ENCODE peak calls at places on chromosomes 6 and 20, in eight cellular contexts. One of them, this sample, is unnamed.

GRCh38 chr6:137631323-137631722 is 137.1 kb upstream of the OLIG3 start:
- DNase-seq in Peyer's patch: no peak
- DNase-seq in CD8-positive, alpha-beta T cell: no peak
- DNase-seq in heart left ventricle: no peak
- DNase-seq in adrenal gland: no peak
- DNase-seq in PC-9: no peak
- DNase-seq in endothelial cell: no peak
- DNase-seq in psoas muscle: no peak
- DNase-seq in this sample: no peak

GRCh38 chr6:26104457-26105108 is 17.4 kb downstream of the HFE start:
- DNase-seq in Peyer's patch: no peak
- DNase-seq in CD8-positive, alpha-beta T cell: no peak
- DNase-seq in heart left ventricle: no peak
- DNase-seq in adrenal gland: no peak
- DNase-seq in PC-9: no peak
- DNase-seq in endothelial cell: no peak
- DNase-seq in psoas muscle: no peak
- DNase-seq in this sample: no peak

GRCh38 chr20:53859684-53860083 is 210.7 kb downstream of the BCAS1 start:
- DNase-seq in Peyer's patch: no peak
- DNase-seq in CD8-positive, alpha-beta T cell: no peak
- DNase-seq in heart left ventricle: peak
- DNase-seq in adrenal gland: peak
- DNase-seq in PC-9: no peak
- DNase-seq in endothelial cell: no peak
- DNase-seq in psoas muscle: peak
- DNase-seq in this sample: no peak

GRCh38 chr20:32965581-32966373 is 38.5 kb downstream of the SUN5 start:
- DNase-seq in Peyer's patch: no peak
- DNase-seq in CD8-positive, alpha-beta T cell: no peak
- DNase-seq in heart left ventricle: no peak
- DNase-seq in adrenal gland: no peak
- DNase-seq in PC-9: no peak
- DNase-seq in endothelial cell: no peak
- DNase-seq in psoas muscle: no peak
- DNase-seq in this sample: peak

GRCh38 chr6:90103056-90103793 is 193.4 kb downstream of the BACH2 start:
- DNase-seq in Peyer's patch: peak
- DNase-seq in CD8-positive, alpha-beta T cell: no peak
- DNase-seq in heart left ventricle: no peak
- DNase-seq in adrenal gland: no peak
- DNase-seq in PC-9: no peak
- DNase-seq in endothelial cell: no peak
- DNase-seq in psoas muscle: no peak
- DNase-seq in this sample: no peak

GRCh38 chr20:39876974-39877615 is 811.9 kb downstream of the MAFB start:
- DNase-seq in Peyer's patch: no peak
- DNase-seq in CD8-positive, alpha-beta T cell: no peak
- DNase-seq in heart left ventricle: no peak
- DNase-seq in adrenal gland: no peak
- DNase-seq in PC-9: no peak
- DNase-seq in endothelial cell: no peak
- DNase-seq in psoas muscle: no peak
- DNase-seq in this sample: no peak

GRCh38 chr6:165758441-165758840 is 95.4 kb upstream of the PDE10A start:
- DNase-seq in Peyer's patch: no peak
- DNase-seq in CD8-positive, alpha-beta T cell: no peak
- DNase-seq in heart left ventricle: no peak
- DNase-seq in adrenal gland: no peak
- DNase-seq in PC-9: no peak
- DNase-seq in endothelial cell: no peak
- DNase-seq in psoas muscle: no peak
- DNase-seq in this sample: no peak

GRCh38 chr6:155224031-155224451 is 39.8 kb upstream of the CLDN20 start:
- DNase-seq in Peyer's patch: no peak
- DNase-seq in CD8-positive, alpha-beta T cell: peak
- DNase-seq in heart left ventricle: no peak
- DNase-seq in adrenal gland: no peak
- DNase-seq in PC-9: peak
- DNase-seq in endothelial cell: no peak
- DNase-seq in psoas muscle: no peak
- DNase-seq in this sample: no peak

GRCh38 chr6:30013296-30013922 is 47.7 kb upstream of the POLR1H start:
- DNase-seq in Peyer's patch: no peak
- DNase-seq in CD8-positive, alpha-beta T cell: peak
- DNase-seq in heart left ventricle: peak
- DNase-seq in adrenal gland: no peak
- DNase-seq in PC-9: no peak
- DNase-seq in endothelial cell: no peak
- DNase-seq in psoas muscle: no peak
- DNase-seq in this sample: peak

GRCh38 chr6:169455470-169455869 is 201.8 kb upstream of the THBS2 start:
- DNase-seq in Peyer's patch: no peak
- DNase-seq in CD8-positive, alpha-beta T cell: no peak
- DNase-seq in heart left ventricle: no peak
- DNase-seq in adrenal gland: no peak
- DNase-seq in PC-9: no peak
- DNase-seq in endothelial cell: no peak
- DNase-seq in psoas muscle: no peak
- DNase-seq in this sample: no peak

GRCh38 chr6:40965046-40965445 is 74.0 kb downstream of the UNC5CL start:
- DNase-seq in Peyer's patch: no peak
- DNase-seq in CD8-positive, alpha-beta T cell: no peak
- DNase-seq in heart left ventricle: no peak
- DNase-seq in adrenal gland: no peak
- DNase-seq in PC-9: no peak
- DNase-seq in endothelial cell: no peak
- DNase-seq in psoas muscle: no peak
- DNase-seq in this sample: no peak

GRCh38 chr20:38602185-38602581 is 574 bp downstream of the ARHGAP40 start:
- DNase-seq in Peyer's patch: no peak
- DNase-seq in CD8-positive, alpha-beta T cell: no peak
- DNase-seq in heart left ventricle: no peak
- DNase-seq in adrenal gland: no peak
- DNase-seq in PC-9: no peak
- DNase-seq in endothelial cell: no peak
- DNase-seq in psoas muscle: no peak
- DNase-seq in this sample: no peak

GRCh38 chr20:58238490-58238889 is 10.0 kb upstream of the ANKRD60 start:
- DNase-seq in Peyer's patch: no peak
- DNase-seq in CD8-positive, alpha-beta T cell: no peak
- DNase-seq in heart left ventricle: no peak
- DNase-seq in adrenal gland: no peak
- DNase-seq in PC-9: no peak
- DNase-seq in endothelial cell: no peak
- DNase-seq in psoas muscle: no peak
- DNase-seq in this sample: no peak

GRCh38 chr6:143125896-143126573 is 65.3 kb downstream of the AIG1 start:
- DNase-seq in Peyer's patch: no peak
- DNase-seq in CD8-positive, alpha-beta T cell: no peak
- DNase-seq in heart left ventricle: no peak
- DNase-seq in adrenal gland: no peak
- DNase-seq in PC-9: no peak
- DNase-seq in endothelial cell: no peak
- DNase-seq in psoas muscle: no peak
- DNase-seq in this sample: no peak

GRCh38 chr20:62047666-62048345 is 17.9 kb downstream of the TAF4 start:
- DNase-seq in Peyer's patch: no peak
- DNase-seq in CD8-positive, alpha-beta T cell: no peak
- DNase-seq in heart left ventricle: peak
- DNase-seq in adrenal gland: no peak
- DNase-seq in PC-9: no peak
- DNase-seq in endothelial cell: no peak
- DNase-seq in psoas muscle: no peak
- DNase-seq in this sample: no peak

GRCh38 chr6:33205172-33206026 is 944 bp downstream of the HSD17B8 start:
- DNase-seq in Peyer's patch: no peak
- DNase-seq in CD8-positive, alpha-beta T cell: no peak
- DNase-seq in heart left ventricle: no peak
- DNase-seq in adrenal gland: no peak
- DNase-seq in PC-9: peak
- DNase-seq in endothelial cell: no peak
- DNase-seq in psoas muscle: no peak
- DNase-seq in this sample: no peak
- TF ChIP-seq CTCF in Peyer's patch: no peak
- TF ChIP-seq CTCF in CD8-positive, alpha-beta T cell: no peak
- TF ChIP-seq CTCF in heart left ventricle: no peak
- TF ChIP-seq CTCF in adrenal gland: no peak
- TF ChIP-seq CTCF in PC-9: no peak
- TF ChIP-seq CTCF in endothelial cell: no peak
- TF ChIP-seq CTCF in psoas muscle: no peak
- TF ChIP-seq CTCF in this sample: no peak

GRCh38 chr20:1924910-1925861 is 30.0 kb downstream of the SIRPA start:
- DNase-seq in Peyer's patch: no peak
- DNase-seq in CD8-positive, alpha-beta T cell: no peak
- DNase-seq in heart left ventricle: peak
- DNase-seq in adrenal gland: no peak
- DNase-seq in PC-9: no peak
- DNase-seq in endothelial cell: no peak
- DNase-seq in psoas muscle: no peak
- DNase-seq in this sample: no peak
- TF ChIP-seq CTCF in Peyer's patch: no peak
- TF ChIP-seq CTCF in CD8-positive, alpha-beta T cell: no peak
- TF ChIP-seq CTCF in heart left ventricle: no peak
- TF ChIP-seq CTCF in adrenal gland: no peak
- TF ChIP-seq CTCF in PC-9: no peak
- TF ChIP-seq CTCF in endothelial cell: no peak
- TF ChIP-seq CTCF in psoas muscle: no peak
- TF ChIP-seq CTCF in this sample: no peak

GRCh38 chr20:46622125-46622524 is 29.1 kb downstream of the SLC13A3 start:
- DNase-seq in Peyer's patch: no peak
- DNase-seq in CD8-positive, alpha-beta T cell: no peak
- DNase-seq in heart left ventricle: no peak
- DNase-seq in adrenal gland: no peak
- DNase-seq in PC-9: no peak
- DNase-seq in endothelial cell: no peak
- DNase-seq in psoas muscle: no peak
- DNase-seq in this sample: no peak
- TF ChIP-seq CTCF in Peyer's patch: no peak
- TF ChIP-seq CTCF in CD8-positive, alpha-beta T cell: no peak
- TF ChIP-seq CTCF in heart left ventricle: no peak
- TF ChIP-seq CTCF in adrenal gland: no peak
- TF ChIP-seq CTCF in PC-9: no peak
- TF ChIP-seq CTCF in endothelial cell: no peak
- TF ChIP-seq CTCF in psoas muscle: no peak
- TF ChIP-seq CTCF in this sample: no peak

DNA sequence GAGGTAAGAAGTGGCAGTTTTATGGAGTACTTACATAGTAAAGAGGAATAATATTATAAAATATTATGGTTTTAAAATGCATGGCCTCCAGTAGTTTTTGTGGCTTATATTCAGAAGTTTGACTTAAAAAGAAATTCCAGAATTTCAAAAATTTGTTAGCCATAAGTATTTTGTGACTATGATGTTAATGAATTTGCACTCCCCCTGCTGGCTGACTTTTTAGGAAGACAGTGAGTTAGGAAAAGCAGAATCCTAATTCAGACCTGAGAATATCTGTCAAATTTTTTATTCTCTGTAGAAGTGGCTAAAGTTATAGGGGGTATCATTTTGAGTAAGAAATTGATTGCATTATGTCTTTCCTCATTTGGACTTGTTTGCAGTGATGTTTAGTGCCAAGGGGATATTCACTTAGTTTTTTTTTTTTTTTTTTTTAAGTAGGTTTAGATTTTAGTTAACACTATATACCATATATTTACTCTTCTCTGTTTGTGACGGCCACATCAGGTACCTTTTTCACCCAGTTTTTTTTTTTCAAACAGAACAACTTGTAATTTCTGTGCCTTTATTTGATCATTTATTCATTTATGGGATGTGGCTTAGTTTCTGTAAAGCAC is 40.8 kb downstream of the ZFAND3 start:
- DNase-seq in Peyer's patch: peak
- DNase-seq in CD8-positive, alpha-beta T cell: no peak
- DNase-seq in heart left ventricle: peak
- DNase-seq in adrenal gland: no peak
- DNase-seq in PC-9: peak
- DNase-seq in endothelial cell: peak
- DNase-seq in psoas muscle: no peak
- DNase-seq in this sample: peak
- TF ChIP-seq CTCF in Peyer's patch: peak
- TF ChIP-seq CTCF in CD8-positive, alpha-beta T cell: peak
- TF ChIP-seq CTCF in heart left ventricle: peak
- TF ChIP-seq CTCF in adrenal gland: peak
- TF ChIP-seq CTCF in PC-9: peak
- TF ChIP-seq CTCF in endothelial cell: peak
- TF ChIP-seq CTCF in psoas muscle: peak
- TF ChIP-seq CTCF in this sample: peak